ENCODE peak calls at places on chromosomes 1 and 21, in ten cellular contexts. V is cardiac muscle cell; X is left ventricle myocardium inferior; D is PC-3; L is WERI-Rb-1; N is tibial nerve; O is CD4-positive, CD25-positive, alpha-beta regulatory T cell; Q is suprapubic skin; C is aorta; E is mucosa of descending colon. M is an unnamed sample. For H3K9me3, the result is how much of the 10 kb centered on the place peaks cover.

GRCh38 chr1:94935476-94935875 is 8.6 kb upstream of the CNN3 start:
- DNase-seq in C (no peak), L (no peak), Q (no peak), O (no peak), D (no peak), N (no peak), E (no peak), X (no peak), V (peak), M (no peak)

GRCh38 chr1:162873671-162874666 is 13.0 kb upstream of the CCDC190 start:
- DNase-seq in V (peak), D (peak), C (no peak), N (no peak), L (no peak), X (no peak), O (no peak), E (no peak), Q (no peak), M (no peak)

GRCh38 chr1:219171192-219171935 is 2.3 kb upstream of the LYPLAL1 start:
- DNase-seq in Q (no peak), V (peak), D (peak), L (no peak), E (no peak), N (no peak), C (no peak), X (no peak), O (no peak), M (no peak)

GRCh38 chr1:31410871-31411270 is 2.1 kb upstream of the SERINC2 start:
- DNase-seq in X (no peak), N (no peak), C (no peak), O (no peak), L (no peak), V (peak), Q (no peak), E (no peak), D (no peak), M (peak)

GRCh38 chr1:17370618-17371017 is 1.4 kb upstream of the PADI6 start:
- DNase-seq in V (no peak), E (peak), D (peak), N (no peak), C (no peak), L (no peak), X (no peak), O (peak), Q (no peak), M (no peak)

GRCh38 chr1:54866801-54867716 is 19.9 kb downstream of the DHCR24 start:
- DNase-seq in Q (no peak), V (no peak), L (no peak), O (no peak), C (no peak), N (no peak), D (no peak), E (no peak), X (no peak), M (no peak)

GRCh38 chr1:165893507-165893906 is 66.1 kb downstream of the UCK2 start:
- DNase-seq in E (no peak), Q (no peak), C (no peak), O (no peak), V (no peak), L (no peak), D (no peak), X (no peak), N (no peak), M (no peak)

GRCh38 chr1:7267493-7267892 is 482.2 kb downstream of the CAMTA1 start:
- DNase-seq in E (no peak), N (no peak), X (no peak), Q (no peak), C (no peak), L (no peak), V (no peak), O (no peak), D (no peak), M (no peak)

GRCh38 chr1:194707074-194707473 is 1520.7 kb upstream of the B3GALT2 start:
- DNase-seq in C (no peak), L (no peak), N (no peak), E (no peak), X (no peak), V (no peak), D (no peak), O (no peak), Q (no peak), M (no peak)

GRCh38 chr1:39943471-39944290 is 11.3 kb upstream of the MFSD2A start:
- DNase-seq in X (no peak), C (no peak), L (no peak), Q (no peak), V (no peak), D (peak), O (no peak), E (no peak), N (no peak), M (no peak)

GRCh38 chr21:46393941-46394818 is 64.5 kb upstream of the DIP2A start:
- DNase-seq in L (no peak), X (no peak), E (no peak), O (no peak), C (no peak), V (no peak), Q (no peak), N (no peak), D (no peak), M (peak)

GRCh38 chr21:24045775-24046215 is 1561.5 kb downstream of the MRPL39 start:
- DNase-seq in X (peak), Q (peak), C (peak), D (peak), V (peak), L (peak), E (peak), O (peak), N (peak), M (peak)

GRCh38 chr1:31412732-31413404 is at the start of gene SERINC2:
- DNase-seq in L (no peak), N (no peak), D (peak), O (no peak), V (no peak), X (no peak), E (peak), Q (no peak), C (no peak), M (no peak)

GRCh38 chr1:235411489-235412486 is 44.6 kb downstream of the TBCE start:
- DNase-seq in X (no peak), N (no peak), Q (no peak), V (peak), O (peak), D (no peak), E (peak), C (no peak), L (peak), M (no peak)

GRCh38 chr21:38438476-38438893 is 59.8 kb downstream of the ERG start:
- DNase-seq in N (peak), Q (no peak), E (no peak), L (no peak), C (peak), X (peak), O (no peak), V (peak), D (peak), M (peak)

GRCh38 chr1:22053018-22053860 is 730 bp downstream of the CDC42 start:
- DNase-seq in E (peak), X (peak), D (peak), V (peak), N (no peak), C (peak), Q (peak), L (peak), O (peak), M (peak)

GRCh38 chr1:219120625-219121544 is 52.8 kb upstream of the LYPLAL1 start:
- DNase-seq in E (no peak), Q (peak), N (peak), V (peak), D (no peak), O (no peak), L (peak), X (no peak), C (peak), M (peak)

GRCh38 chr1:10687142-10687715 is 109.2 kb downstream of the CASZ1 start:
- DNase-seq in N (no peak), O (no peak), C (no peak), X (no peak), V (no peak), Q (no peak), L (no peak), D (no peak), E (peak), M (no peak)

GRCh38 chr1:74463301-74463988 is 49.0 kb downstream of the LRRC53 start:
- DNase-seq in N (no peak), Q (no peak), E (no peak), L (no peak), D (peak), V (peak), C (no peak), O (no peak), X (no peak), M (no peak)

GRCh38 chr1:5822266-5822665 is 170.0 kb downstream of the NPHP4 start:
- DNase-seq in Q (no peak), L (no peak), D (no peak), C (no peak), E (no peak), N (no peak), O (no peak), V (no peak), X (no peak), M (no peak)
- H3K9me3 ChIP-seq in Q (under half), L (under half), D (under half), C (under half), E (under half), N (under half), O (under half), V (under half), X (under half), M (under half)

GRCh38 chr1:114379987-114380386 is 131.0 kb downstream of the TRIM33 start:
- DNase-seq in E (no peak), C (no peak), N (no peak), V (no peak), Q (no peak), L (no peak), X (no peak), D (no peak), O (no peak), M (no peak)
- H3K9me3 ChIP-seq in E (under half), C (under half), N (under half), V (under half), Q (under half), L (under half), X (under half), D (under half), O (under half), M (under half)

DNA sequence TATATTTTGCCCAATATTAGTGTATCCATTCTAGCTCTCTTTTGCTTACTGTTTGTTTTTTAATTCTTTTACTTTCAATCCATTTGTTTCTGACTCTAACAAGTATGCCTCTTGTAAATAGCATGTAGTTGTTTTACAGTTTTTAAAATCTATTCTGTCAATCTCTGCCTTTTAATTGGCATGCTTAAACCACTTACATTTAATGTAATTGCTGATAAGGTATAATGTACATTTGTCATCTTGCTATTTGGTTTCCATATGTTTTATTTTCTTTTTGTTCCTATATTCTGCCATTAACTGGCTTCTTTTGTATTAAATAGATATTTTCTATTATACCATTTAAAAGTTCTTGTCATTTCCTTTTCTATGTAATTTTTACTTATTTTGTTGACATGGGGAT is 16.2 kb upstream of the MAB21L3 start:
- DNase-seq in E (no peak), V (no peak), D (no peak), X (no peak), O (no peak), N (no peak), C (no peak), Q (no peak), L (no peak), M (no peak)
- H3K9me3 ChIP-seq in E (under half), V (under half), D (under half), X (under half), O (under half), N (under half), C (under half), Q (under half), L (under half), M (under half)

GRCh38 chr1:247103777-247104591 is at the start of gene ZNF669:
- DNase-seq in L (peak), D (peak), X (peak), Q (peak), N (peak), V (peak), C (peak), O (peak), E (peak), M (peak)

GRCh38 chr1:247102381-247102780 is 1.8 kb downstream of the ZNF669 start:
- DNase-seq in Q (no peak), E (no peak), X (no peak), C (no peak), N (no peak), O (no peak), V (no peak), L (no peak), D (peak), M (no peak)

GRCh38 chr1:247096958-247097357 is 7.2 kb downstream of the ZNF669 start:
- DNase-seq in L (no peak), V (no peak), C (no peak), O (no peak), N (no peak), Q (no peak), X (no peak), E (no peak), D (no peak), M (no peak)

GRCh38 chr1:247104965-247105364 is 809 bp upstream of the ZNF669 start:
- DNase-seq in L (no peak), N (no peak), X (no peak), O (no peak), V (no peak), Q (no peak), E (no peak), D (no peak), C (no peak), M (no peak)

DNA sequence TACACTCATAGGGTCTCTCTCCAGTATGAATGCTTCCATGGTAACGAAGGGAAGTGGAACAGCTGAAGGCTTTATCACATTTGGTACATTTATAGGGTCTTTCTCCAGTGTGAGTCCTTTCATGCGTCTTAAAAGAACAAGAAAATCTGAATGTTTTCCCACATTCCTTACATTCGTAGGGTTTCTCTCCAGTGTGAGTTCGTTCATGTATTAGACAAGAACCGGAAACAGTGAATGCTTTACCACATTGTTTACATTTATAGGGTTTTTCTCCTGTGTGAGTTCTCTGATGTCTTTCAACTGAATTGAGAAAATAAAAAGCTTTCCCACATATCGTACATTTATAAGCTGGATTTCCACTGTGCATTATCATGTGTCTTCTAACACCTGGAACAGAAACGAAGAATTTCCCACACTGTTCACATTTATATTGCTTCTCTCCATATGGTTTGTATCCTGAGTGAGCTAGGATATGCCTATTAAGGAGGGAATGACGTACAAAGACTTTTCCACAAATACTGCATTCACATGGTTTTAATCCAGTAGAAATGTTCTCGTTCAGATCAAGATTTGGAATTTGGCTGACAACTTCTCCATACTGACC is 3.4 kb downstream of the ZNF669 start:
- DNase-seq in D (no peak), C (no peak), L (no peak), Q (no peak), N (no peak), E (no peak), X (no peak), V (no peak), O (no peak), M (no peak)
- H3K9me3 ChIP-seq in D (under half), C (under half), L (under half), Q (under half), N (under half), E (under half), X (half or more), V (under half), O (half or more), M (under half)

GRCh38 chr1:59568158-59568935 is 246.4 kb upstream of the HOOK1 start:
- DNase-seq in X (no peak), O (no peak), Q (no peak), V (peak), L (peak), E (no peak), D (peak), C (no peak), N (no peak), M (no peak)
- H3K9me3 ChIP-seq in X (under half), O (under half), Q (under half), V (under half), L (under half), E (under half), D (under half), C (under half), N (under half), M (under half)

DNA sequence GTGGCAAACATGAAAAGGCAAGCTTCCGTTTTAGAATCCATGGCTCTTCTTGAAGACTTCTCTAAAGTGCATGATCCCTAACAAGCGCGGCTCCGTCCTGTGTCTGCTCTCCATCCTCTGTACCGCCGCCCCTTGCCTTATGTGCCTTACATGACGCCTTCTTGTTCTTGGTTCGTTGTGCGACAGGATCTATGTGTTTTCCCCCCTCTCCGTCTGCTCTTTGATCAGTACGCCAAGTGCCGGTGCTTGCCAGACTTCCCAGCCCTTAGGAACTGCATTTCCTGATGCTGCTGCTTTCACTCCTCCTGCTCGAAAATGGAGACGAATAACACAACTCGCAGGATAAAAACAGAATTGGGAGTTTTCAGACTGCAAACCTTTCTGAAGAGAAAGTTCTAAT is 13.1 kb downstream of the NDUFV3 start:
- DNase-seq in N (no peak), L (no peak), O (no peak), D (no peak), E (no peak), Q (no peak), C (no peak), V (no peak), X (no peak), M (no peak)
- H3K9me3 ChIP-seq in N (under half), L (under half), O (under half), D (under half), E (under half), Q (under half), C (under half), V (under half), X (under half), M (under half)

GRCh38 chr1:2953688-2954285 is 67.5 kb upstream of the ACTRT2 start:
- DNase-seq in Q (no peak), L (no peak), X (no peak), O (no peak), N (no peak), E (no peak), V (no peak), C (no peak), D (no peak), M (no peak)

GRCh38 chr1:2956571-2956970 is 64.7 kb upstream of the ACTRT2 start:
- DNase-seq in V (no peak), C (no peak), Q (no peak), E (no peak), N (no peak), X (no peak), O (no peak), D (no peak), L (no peak), M (no peak)

GRCh38 chr1:2961081-2961480 is 60.2 kb upstream of the ACTRT2 start:
- DNase-seq in O (no peak), L (no peak), E (no peak), C (peak), D (no peak), Q (no peak), V (no peak), N (no peak), X (no peak), M (no peak)

GRCh38 chr1:2955652-2956051 is 65.6 kb upstream of the ACTRT2 start:
- DNase-seq in E (no peak), O (no peak), C (no peak), L (no peak), X (no peak), V (no peak), Q (no peak), D (no peak), N (no peak), M (no peak)

DNA sequence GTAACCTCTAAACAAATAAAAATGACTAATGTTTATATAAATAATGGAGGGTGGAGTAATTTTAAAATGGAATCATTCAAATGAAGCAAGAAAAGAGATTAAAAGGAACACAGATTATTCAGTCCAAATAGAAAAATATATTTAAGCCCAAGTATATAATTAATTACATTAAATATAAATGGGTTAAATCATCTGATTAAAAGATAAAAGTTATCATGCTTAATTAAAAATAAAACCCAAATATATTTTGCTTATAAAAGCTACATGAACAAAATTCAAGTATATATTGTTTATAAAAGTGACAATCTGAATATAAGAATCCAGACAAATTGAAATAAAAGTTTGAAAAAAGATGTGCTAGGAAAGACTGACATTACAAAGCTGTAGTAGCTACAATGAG is 63.9 kb upstream of the ACTRT2 start:
- DNase-seq in V (no peak), Q (no peak), E (no peak), L (no peak), C (no peak), N (no peak), D (no peak), O (no peak), X (no peak), M (no peak)
- H3K9me3 ChIP-seq in V (under half), Q (under half), E (under half), L (under half), C (under half), N (under half), D (under half), O (under half), X (half or more), M (under half)

GRCh38 chr1:67383999-67384638 is 46.1 kb downstream of the SERBP1 start:
- DNase-seq in Q (no peak), N (no peak), V (no peak), O (no peak), E (no peak), D (no peak), C (no peak), X (no peak), L (no peak), M (no peak)
- H3K9me3 ChIP-seq in Q (under half), N (under half), V (under half), O (under half), E (under half), D (under half), C (under half), X (under half), L (under half), M (under half)

M was measured in adrenal gland.